ENCODE peak calls at places on chromosomes 13 and 19, in five cellular contexts. Y is activated effector memory CD4-positive, alpha-beta T cell treated with Interleukin-2 at 50 U/mL for 16 hours; C is T1000; S is NCI-H1436; P is NCI-H1105 treated with DMSO at 0.1 percent for 48 hours. Z is an unnamed sample.

GRCh38 chr13:74825170-74825948 is 656.6 kb downstream of the TBC1D4 start:
- DNase-seq in Y (no peak), C (no peak), S (no peak), P (no peak), Z (no peak)

GRCh38 chr13:99721606-99722384 is 220.5 kb downstream of the TM9SF2 start:
- DNase-seq in Y (no peak), C (no peak), S (no peak), P (no peak), Z (no peak)

GRCh38 chr19:31249217-31249616 is 100.0 kb downstream of the TSHZ3 start:
- DNase-seq in Y (no peak), C (no peak), S (no peak), P (no peak), Z (no peak)

GRCh38 chr13:98253526-98253925 is 76.5 kb upstream of the RNF113B start:
- DNase-seq in Y (no peak), C (no peak), S (no peak), P (no peak), Z (no peak)

GRCh38 chr13:26806891-26807290 is 46.3 kb upstream of the GPR12 start:
- DNase-seq in Y (no peak), C (no peak), S (no peak), P (no peak), Z (no peak)

GRCh38 chr13:110216006-110216402 is 91.0 kb downstream of the COL4A1 start:
- DNase-seq in Y (no peak), C (no peak), S (no peak), P (no peak), Z (no peak)

GRCh38 chr19:38049105-38049649 is 142.2 kb downstream of the SIPA1L3 start:
- DNase-seq in Y (peak), C (no peak), S (no peak), P (no peak), Z (no peak)

GRCh38 chr13:21980049-21980448 is 309.2 kb downstream of the FGF9 start:
- DNase-seq in Y (no peak), C (no peak), S (no peak), P (no peak), Z (no peak)

GRCh38 chr19:47316513-47316912 is 6.9 kb downstream of the C5AR1 start:
- DNase-seq in Y (no peak), C (no peak), S (no peak), P (no peak), Z (no peak)

GRCh38 chr19:19146000-19146608 is 7.8 kb upstream of the TMEM161A start:
- DNase-seq in Y (peak), C (peak), S (peak), P (peak), Z (peak)

GRCh38 chr19:624433-625109 is 8.8 kb downstream of the POLRMT start:
- DNase-seq in Y (no peak), C (no peak), S (no peak), P (no peak), Z (no peak)

GRCh38 chr13:113954046-113954841 is 19.6 kb downstream of the C13orf46 start:
- DNase-seq in Y (no peak), C (no peak), S (no peak), P (no peak), Z (peak)

GRCh38 chr13:48975926-48976676 is 389 bp downstream of the FNDC3A start:
- DNase-seq in Y (peak), C (peak), S (peak), P (peak), Z (peak)

GRCh38 chr13:31675521-31675953 is 63.8 kb upstream of the RXFP2 start:
- DNase-seq in Y (no peak), C (no peak), S (no peak), P (no peak), Z (no peak)

GRCh38 chr13:24863748-24864540 is 100.0 kb downstream of the RNF17 start:
- DNase-seq in Y (no peak), C (no peak), S (no peak), P (no peak), Z (no peak)

GRCh38 chr13:89550842-89551422 is 1796.6 kb upstream of the MIR17HG start:
- DNase-seq in Y (no peak), C (no peak), S (no peak), P (no peak), Z (no peak)

GRCh38 chr13:43469791-43470190 is 317.0 kb downstream of the ENOX1 start:
- DNase-seq in Y (no peak), C (no peak), S (no peak), P (no peak), Z (no peak)

GRCh38 chr13:59823495-59823894 is 340.2 kb downstream of the DIAPH3 start:
- DNase-seq in Y (no peak), C (no peak), S (no peak), P (no peak), Z (no peak)

GRCh38 chr13:100951031-100951430 is 276.4 kb upstream of the TMTC4 start:
- DNase-seq in Y (no peak), C (no peak), S (no peak), P (no peak), Z (no peak)

GRCh38 chr19:4977299-4978174 is 8.6 kb downstream of the KDM4B start:
- DNase-seq in Y (no peak), C (peak), S (no peak), P (peak), Z (no peak)

GRCh38 chr19:47161876-47162489 is 31.3 kb downstream of the SAE1 start:
- DNase-seq in Y (no peak), C (no peak), S (no peak), P (no peak), Z (no peak)

GRCh38 chr19:17620696-17621095 is 65.2 kb downstream of the COLGALT1 start:
- DNase-seq in Y (no peak), C (no peak), S (no peak), P (no peak), Z (no peak)

GRCh38 chr13:41905600-41906254 is 55.2 kb downstream of the VWA8 start:
- DNase-seq in Y (no peak), C (no peak), S (peak), P (peak), Z (peak)

GRCh38 chr19:13953021-13953531 is 767 bp downstream of the DCAF15 start:
- DNase-seq in Y (no peak), C (no peak), S (no peak), P (no peak), Z (no peak)

GRCh38 chr19:9981406-9982260 is 28.7 kb downstream of the COL5A3 start:
- DNase-seq in Y (no peak), C (no peak), S (no peak), P (no peak), Z (no peak)

GRCh38 chr19:7856679-7857663 is 17.2 kb downstream of the PRR36 start:
- DNase-seq in Y (no peak), C (no peak), S (no peak), P (no peak), Z (no peak)

GRCh38 chr19:17183858-17184271 is 31.3 kb upstream of the USE1 start:
- DNase-seq in Y (peak), C (no peak), S (no peak), P (no peak), Z (no peak)

GRCh38 chr13:30787747-30788535 is 52.6 kb downstream of the ALOX5AP start:
- DNase-seq in Y (no peak), C (no peak), S (no peak), P (no peak), Z (no peak)

GRCh38 chr19:28333909-28334308 is 879.0 kb downstream of the UQCRFS1 start:
- DNase-seq in Y (no peak), C (no peak), S (no peak), P (no peak), Z (no peak)

GRCh38 chr13:114063545-114064515 is 68.6 kb downstream of the RASA3 start:
- DNase-seq in Y (no peak), C (no peak), S (no peak), P (no peak), Z (no peak)

GRCh38 chr13:20901668-20902437 is 693 bp downstream of the XPO4 start:
- DNase-seq in Y (no peak), C (no peak), S (no peak), P (peak), Z (peak)

GRCh38 chr13:110702591-110703526 is 3.1 kb downstream of the CARS2 start:
- DNase-seq in Y (no peak), C (no peak), S (no peak), P (no peak), Z (no peak)

GRCh38 chr19:35098413-35099049 is 17.1 kb upstream of the FXYD3 start:
- DNase-seq in Y (no peak), C (no peak), S (no peak), P (no peak), Z (no peak)

GRCh38 chr19:9885077-9885552 is 50.0 kb downstream of the PIN1 start:
- DNase-seq in Y (no peak), C (no peak), S (no peak), P (no peak), Z (no peak)

GRCh38 chr19:17107546-17108452 is 32.2 kb downstream of the MYO9B start:
- DNase-seq in Y (no peak), C (peak), S (no peak), P (no peak), Z (peak)

GRCh38 chr13:86882835-86883234 is 788.3 kb upstream of the SLITRK5 start:
- DNase-seq in Y (no peak), C (no peak), S (no peak), P (no peak), Z (no peak)

GRCh38 chr19:33412617-33413425 is 39.3 kb downstream of the CEBPG start:
- DNase-seq in Y (no peak), C (no peak), S (no peak), P (no peak), Z (no peak)

GRCh38 chr13:45179428-45179827 is 21.4 kb downstream of the KCTD4 start:
- DNase-seq in Y (no peak), C (no peak), S (no peak), P (no peak), Z (no peak)

Z was measured in COR-L47.